ENCODE peak calls at places on chromosomes 4 and X, in four cellular contexts. V, M, X and S are unnamed samples.

GRCh38 chr4:148454835-148455234 is 12.6 kb upstream of the NR3C2 start:
- DNase-seq in X (no peak), V (no peak), M (no peak), S (no peak)

GRCh38 chr4:140595065-140595464 is 26.3 kb upstream of the UCP1 start:
- DNase-seq in V (no peak), M (no peak), X (no peak), S (peak)

GRCh38 chr4:78656968-78657445 is 105.4 kb downstream of the ANXA3 start:
- DNase-seq in X (no peak), V (no peak), M (no peak), S (peak)

GRCh38 chrX:49178537-49178936 is 6.8 kb downstream of the PLP2 start:
- DNase-seq in X (no peak), V (no peak), M (no peak), S (no peak)

GRCh38 chr4:188719794-188720193 is 580.6 kb downstream of the TRIML1 start:
- DNase-seq in M (no peak), V (no peak), X (no peak), S (no peak)

GRCh38 chrX:2710041-2710471 is 19.0 kb downstream of the CD99 start:
- DNase-seq in X (peak), V (no peak), M (peak), S (peak)

GRCh38 chrX:11100281-11101035 is 10.7 kb upstream of the HCCS start:
- DNase-seq in V (peak), X (peak), M (no peak), S (peak)

GRCh38 chrX:68238568-68238967 is 194.7 kb downstream of the OPHN1 start:
- DNase-seq in X (no peak), V (no peak), M (no peak), S (peak)

GRCh38 chrX:154351183-154352011 is 23.0 kb downstream of the FLNA start:
- DNase-seq in V (no peak), M (no peak), X (no peak), S (no peak)

GRCh38 chrX:113651306-113651705 is 810.7 kb upstream of the AMOT start:
- DNase-seq in M (no peak), X (no peak), V (no peak), S (no peak)

GRCh38 chrX:7219153-7219705 is 71.3 kb upstream of the PUDP start:
- DNase-seq in M (no peak), V (no peak), X (no peak), S (no peak)

GRCh38 chr4:187666634-187667033 is 328.9 kb upstream of the ZFP42 start:
- DNase-seq in X (no peak), M (no peak), V (no peak), S (no peak)

GRCh38 chr4:170777663-170778062 is 687.9 kb upstream of the AADAT start:
- DNase-seq in V (no peak), M (no peak), X (no peak), S (no peak)

GRCh38 chr4:86961605-86962295 is 26.9 kb downstream of the AFF1 start:
- DNase-seq in M (no peak), X (no peak), V (no peak), S (peak)

GRCh38 chrX:130118396-130118795 is 8.1 kb upstream of the ELF4 start:
- DNase-seq in V (peak), X (no peak), M (no peak), S (peak)

GRCh38 chr4:77581724-77582123 is 23.9 kb upstream of the CXCL13 start:
- DNase-seq in M (no peak), V (no peak), X (no peak), S (no peak)

GRCh38 chr4:99383833-99384392 is 31.4 kb upstream of the ADH1C start:
- DNase-seq in X (peak), M (no peak), V (peak), S (no peak)

GRCh38 chr4:86015412-86016350 is 344.2 kb downstream of the MAPK10 start:
- DNase-seq in M (no peak), V (no peak), X (no peak), S (no peak)

GRCh38 chr4:115113382-115114106 is at the start of gene NDST4:
- DNase-seq in M (no peak), X (no peak), V (no peak), S (no peak)

GRCh38 chr4:41456559-41457101 is 81.3 kb upstream of the LIMCH1 start:
- DNase-seq in M (no peak), V (no peak), X (no peak), S (no peak)

GRCh38 chr4:53161475-53162423 is 204.1 kb downstream of the SCFD2 start:
- DNase-seq in M (no peak), X (no peak), V (no peak), S (no peak)

GRCh38 chr4:37757121-37757520 is 69.4 kb upstream of the PGM2 start:
- DNase-seq in X (no peak), M (no peak), V (no peak), S (no peak)

GRCh38 chr4:101280866-101281600 is 66.3 kb downstream of the PPP3CA start:
- DNase-seq in M (no peak), X (no peak), V (no peak), S (no peak)

GRCh38 chr4:86935833-86936721 is 1.3 kb downstream of the AFF1 start:
- DNase-seq in V (no peak), X (no peak), M (peak), S (peak)

GRCh38 chr4:159598602-159599001 is 495.7 kb downstream of the RAPGEF2 start:
- DNase-seq in V (no peak), X (no peak), M (no peak), S (no peak)

GRCh38 chr4:143667461-143667860 is 33.0 kb downstream of the FREM3 start:
- DNase-seq in M (no peak), X (no peak), V (no peak), S (peak)

GRCh38 chrX:131792789-131793462 is 230.2 kb upstream of the STK26 start:
- DNase-seq in V (no peak), M (no peak), X (no peak), S (no peak)

GRCh38 chr4:142567620-142568451 is 278.3 kb downstream of the INPP4B start:
- DNase-seq in V (no peak), M (no peak), X (no peak), S (no peak)

GRCh38 chr4:138835833-138836521 is 179.6 kb upstream of the NOCT start:
- DNase-seq in M (no peak), V (no peak), X (no peak), S (no peak)

GRCh38 chrX:40083120-40083978 is 14.4 kb downstream of the BCOR start:
- DNase-seq in X (no peak), V (no peak), M (no peak), S (peak)

GRCh38 chrX:132184871-132185270 is 34.4 kb downstream of the RAP2C start:
- DNase-seq in M (no peak), X (no peak), V (no peak), S (no peak)

GRCh38 chrX:82813671-82814078 is 694.4 kb upstream of the POU3F4 start:
- DNase-seq in X (no peak), M (no peak), V (peak), S (no peak)